ENCODE peak calls at places on chromosomes 16 and 17, in seven cellular contexts. P is H4; I is stimulated activated CD4-positive, alpha-beta T cell treated with anti-CD3 and anti-CD28 coated beads, Interleukin-4, amount 100 ng/mL, for 1 hour; Q is GOT3; F is CD4-positive, alpha-beta T cell; B is astrocyte; X is gastrocnemius medialis. E is an unnamed sample.

GRCh38 chr16:82819286-82819685 is 192.5 kb downstream of the CDH13 start:
- DNase-seq in P (no peak), I (no peak), Q (no peak), F (no peak), B (no peak), X (no peak), E (no peak)

GRCh38 chr16:65967376-65967775 is 399.1 kb upstream of the CDH5 start:
- DNase-seq in P (no peak), I (no peak), Q (no peak), F (no peak), B (peak), X (no peak), E (peak)

GRCh38 chr16:1037934-1038257 is 34.7 kb upstream of the SSTR5 start:
- DNase-seq in P (no peak), I (no peak), Q (no peak), F (no peak), B (no peak), X (no peak), E (no peak)

GRCh38 chr16:86884256-86884655 is 305.9 kb downstream of the FOXL1 start:
- DNase-seq in P (no peak), I (no peak), Q (no peak), F (no peak), B (no peak), X (no peak), E (peak)

GRCh38 chr16:19375561-19376158 is 42.0 kb upstream of the TMC5 start:
- DNase-seq in P (peak), I (peak), Q (no peak), F (no peak), B (no peak), X (no peak), E (no peak)

GRCh38 chr17:78677303-78678219 is 100.4 kb upstream of the DNAH17 start:
- DNase-seq in P (no peak), I (no peak), Q (no peak), F (no peak), B (no peak), X (peak), E (no peak)

GRCh38 chr16:6375471-6376075 is 957.1 kb upstream of the RBFOX1 start:
- DNase-seq in P (no peak), I (no peak), Q (no peak), F (no peak), B (no peak), X (no peak), E (no peak)

GRCh38 chr16:78523212-78523995 is 423.9 kb downstream of the WWOX start:
- DNase-seq in P (no peak), I (no peak), Q (no peak), F (no peak), B (no peak), X (no peak), E (no peak)

GRCh38 chr17:74833501-74834361 is 26.0 kb downstream of the GRIN2C start:
- DNase-seq in P (no peak), I (no peak), Q (no peak), F (no peak), B (peak), X (peak), E (no peak)

GRCh38 chr16:68707341-68708152 is 29.5 kb upstream of the CDH1 start:
- DNase-seq in P (peak), I (no peak), Q (no peak), F (no peak), B (peak), X (no peak), E (peak)

GRCh38 chr16:74216319-74216718 is 80.3 kb upstream of the PSMD7 start:
- DNase-seq in P (peak), I (no peak), Q (no peak), F (no peak), B (peak), X (no peak), E (no peak)

GRCh38 chr16:3998793-3999478 is 117.3 kb downstream of the ADCY9 start:
- DNase-seq in P (no peak), I (no peak), Q (no peak), F (no peak), B (peak), X (peak), E (no peak)

GRCh38 chr17:66165537-66166123 is 26.3 kb downstream of the CEP112 start:
- DNase-seq in P (peak), I (no peak), Q (no peak), F (no peak), B (peak), X (no peak), E (no peak)

GRCh38 chr17:44205962-44206824 is 6.5 kb upstream of the ATXN7L3 start:
- DNase-seq in P (no peak), I (no peak), Q (no peak), F (no peak), B (no peak), X (no peak), E (no peak)

GRCh38 chr16:66357523-66357928 is 9.0 kb upstream of the CDH5 start:
- DNase-seq in P (peak), I (no peak), Q (peak), F (no peak), B (peak), X (peak), E (peak)

GRCh38 chr16:8795096-8795495 is 2.3 kb downstream of the TMEM186 start:
- DNase-seq in P (no peak), I (no peak), Q (no peak), F (no peak), B (no peak), X (no peak), E (no peak)

GRCh38 chr17:77875881-77876509 is 82.5 kb upstream of the TNRC6C start:
- DNase-seq in P (peak), I (no peak), Q (no peak), F (no peak), B (peak), X (no peak), E (no peak)

GRCh38 chr17:2057130-2057713 is 2.3 kb downstream of the HIC1 start:
- DNase-seq in P (no peak), I (no peak), Q (no peak), F (no peak), B (no peak), X (no peak), E (no peak)

GRCh38 chr16:28218109-28218508 is 6.3 kb upstream of the XPO6 start:
- DNase-seq in P (peak), I (peak), Q (no peak), F (peak), B (no peak), X (no peak), E (no peak)

GRCh38 chr16:19167710-19168172 is 299 bp upstream of the SYT17 start:
- DNase-seq in P (peak), I (peak), Q (peak), F (no peak), B (peak), X (peak), E (no peak)

GRCh38 chr16:75320435-75320834 is 69.0 kb upstream of the BCAR1 start:
- DNase-seq in P (no peak), I (no peak), Q (no peak), F (no peak), B (no peak), X (no peak), E (no peak)

GRCh38 chr17:49471089-49471683 is 23.9 kb upstream of the NGFR start:
- DNase-seq in P (no peak), I (no peak), Q (no peak), F (no peak), B (no peak), X (peak), E (no peak)

GRCh38 chr17:78836420-78837021 is 4.1 kb downstream of the USP36 start:
- DNase-seq in P (no peak), I (no peak), Q (no peak), F (no peak), B (no peak), X (no peak), E (no peak)

GRCh38 chr17:29579866-29580771 is 9.3 kb downstream of the GIT1 start:
- DNase-seq in P (peak), I (peak), Q (peak), F (peak), B (peak), X (peak), E (peak)

GRCh38 chr17:64001091-64001579 is 3.0 kb downstream of the PRR29 start:
- DNase-seq in P (no peak), I (no peak), Q (no peak), F (no peak), B (no peak), X (no peak), E (no peak)

GRCh38 chr17:27453466-27453865 is 2.8 kb upstream of the KSR1 start:
- DNase-seq in P (peak), I (no peak), Q (no peak), F (no peak), B (no peak), X (no peak), E (peak)

GRCh38 chr17:82465023-82465603 is 6.6 kb downstream of the NARF start:
- DNase-seq in P (no peak), I (peak), Q (no peak), F (no peak), B (no peak), X (no peak), E (no peak)